ENCODE peak calls at places on chromosomes 13 and 19, in nine cellular contexts. E is NCI-H2171 treated with DMSO at 0.1 percent for 48 hours; A is activated CD4-positive, CD25-positive, alpha-beta regulatory T cell treated with anti-CD3 and anti-CD28 coated beads, Interleukin-2, amount 50 U/mL, for 16 hours; T is activated T-cell treated with anti-CD3 and anti-CD28 coated beads, Interleukin-2, amount 50 U/mL, for 72 hours; S is effector memory CD4-positive, alpha-beta T cell; C is frontal cortex; I is T-helper 17 cell; L is GM12864; N is heart left ventricle. H is an unnamed sample.

GRCh38 chr19:50427997-50428425 is 4.7 kb upstream of the MYBPC2 start:
- DNase-seq in E (peak), A (no peak), T (peak), S (no peak), C (peak), I (no peak), L (no peak), N (peak), H (no peak)

GRCh38 chr13:65965496-65965895 is 1264.6 kb downstream of the PCDH9 start:
- DNase-seq in E (no peak), A (no peak), T (no peak), S (no peak), C (no peak), I (no peak), L (no peak), N (no peak), H (no peak)

GRCh38 chr19:37977992-37978391 is 71.0 kb downstream of the SIPA1L3 start:
- DNase-seq in E (no peak), A (no peak), T (no peak), S (no peak), C (peak), I (no peak), L (no peak), N (no peak), H (no peak)

GRCh38 chr19:29677001-29677781 is 11.9 kb downstream of the PLEKHF1 start:
- DNase-seq in E (no peak), A (no peak), T (no peak), S (no peak), C (no peak), I (no peak), L (no peak), N (no peak), H (no peak)

GRCh38 chr13:39012608-39013007 is 22.0 kb upstream of the STOML3 start:
- DNase-seq in E (no peak), A (no peak), T (no peak), S (no peak), C (no peak), I (no peak), L (no peak), N (no peak), H (no peak)

GRCh38 chr19:723247-723646 is 14.5 kb downstream of the PALM start:
- DNase-seq in E (no peak), A (no peak), T (no peak), S (no peak), C (no peak), I (no peak), L (no peak), N (no peak), H (no peak)

GRCh38 chr19:6802336-6803035 is 30.0 kb downstream of the VAV1 start:
- DNase-seq in E (peak), A (peak), T (peak), S (peak), C (no peak), I (peak), L (peak), N (peak), H (peak)

GRCh38 chr13:25738342-25738771 is 313.5 kb downstream of the SHISA2 start:
- DNase-seq in E (peak), A (no peak), T (no peak), S (no peak), C (no peak), I (no peak), L (no peak), N (no peak), H (no peak)

GRCh38 chr13:110407531-110407930 is 100.4 kb downstream of the COL4A2 start:
- DNase-seq in E (no peak), A (no peak), T (no peak), S (no peak), C (no peak), I (no peak), L (no peak), N (no peak), H (no peak)

GRCh38 chr19:31140717-31141116 is 208.5 kb downstream of the TSHZ3 start:
- DNase-seq in E (no peak), A (no peak), T (no peak), S (no peak), C (no peak), I (no peak), L (no peak), N (no peak), H (no peak)

GRCh38 chr13:102825921-102826706 is 19.7 kb upstream of the ERCC5 start:
- DNase-seq in E (no peak), A (no peak), T (no peak), S (no peak), C (no peak), I (no peak), L (no peak), N (no peak), H (no peak)

GRCh38 chr13:54574791-54575190 is 1546.2 kb downstream of the OLFM4 start:
- DNase-seq in E (no peak), A (no peak), T (no peak), S (no peak), C (no peak), I (no peak), L (no peak), N (no peak), H (no peak)

GRCh38 chr13:25489238-25489637 is 117.5 kb downstream of the ATP8A2 start:
- DNase-seq in E (no peak), A (no peak), T (no peak), S (no peak), C (no peak), I (no peak), L (no peak), N (no peak), H (no peak)

GRCh38 chr19:43592800-43593350 is 3.1 kb downstream of the IRGQ start:
- DNase-seq in E (no peak), A (no peak), T (no peak), S (no peak), C (no peak), I (no peak), L (no peak), N (no peak), H (no peak)

GRCh38 chr13:41061914-41062837 is 867 bp downstream of the WBP4 start:
- DNase-seq in E (peak), A (no peak), T (no peak), S (no peak), C (peak), I (no peak), L (no peak), N (no peak), H (no peak)

GRCh38 chr19:16611121-16611520 is 16.9 kb downstream of the MED26 start:
- DNase-seq in E (no peak), A (no peak), T (no peak), S (no peak), C (no peak), I (no peak), L (no peak), N (no peak), H (no peak)

GRCh38 chr13:50531917-50532899 is 311.3 kb downstream of the DLEU7 start:
- DNase-seq in E (peak), A (no peak), T (no peak), S (no peak), C (no peak), I (no peak), L (no peak), N (no peak), H (no peak)

GRCh38 chr19:46813570-46814358 is 25.4 kb upstream of the SLC1A5 start:
- DNase-seq in E (no peak), A (no peak), T (no peak), S (no peak), C (no peak), I (no peak), L (no peak), N (peak), H (no peak)

GRCh38 chr19:55452381-55453325 is 8.8 kb downstream of the ISOC2 start:
- DNase-seq in E (peak), A (no peak), T (peak), S (no peak), C (peak), I (no peak), L (no peak), N (peak), H (peak)

GRCh38 chr19:16135410-16136127 is 7.9 kb upstream of the HSH2D start:
- DNase-seq in E (no peak), A (no peak), T (no peak), S (no peak), C (no peak), I (no peak), L (no peak), N (no peak), H (no peak)

GRCh38 chr13:47675871-47676270 is 325.2 kb downstream of the SUCLA2 start:
- DNase-seq in E (no peak), A (no peak), T (no peak), S (no peak), C (no peak), I (no peak), L (no peak), N (no peak), H (no peak)

GRCh38 chr19:43464089-43464775 is 1.2 kb downstream of the LYPD3 start:
- DNase-seq in E (no peak), A (no peak), T (peak), S (no peak), C (peak), I (no peak), L (no peak), N (peak), H (no peak)

GRCh38 chr13:23724196-23724970 is 154.2 kb downstream of the TNFRSF19 start:
- DNase-seq in E (peak), A (no peak), T (no peak), S (no peak), C (no peak), I (no peak), L (no peak), N (no peak), H (no peak)

GRCh38 chr13:113139580-113139979 is 17.0 kb downstream of the F10 start:
- DNase-seq in E (no peak), A (no peak), T (no peak), S (no peak), C (no peak), I (no peak), L (no peak), N (no peak), H (no peak)

GRCh38 chr13:75762066-75762937 is 126.2 kb downstream of the LMO7 start:
- DNase-seq in E (no peak), A (peak), T (peak), S (no peak), C (no peak), I (no peak), L (peak), N (no peak), H (no peak)

GRCh38 chr13:107373551-107373950 is 805.6 kb upstream of the ARGLU1 start:
- DNase-seq in E (no peak), A (no peak), T (no peak), S (no peak), C (no peak), I (no peak), L (no peak), N (no peak), H (no peak)

GRCh38 chr19:50893047-50893737 is 18.0 kb downstream of the KLK4 start:
- DNase-seq in E (no peak), A (no peak), T (no peak), S (no peak), C (no peak), I (no peak), L (no peak), N (no peak), H (no peak)

GRCh38 chr13:102220681-102221228 is 181.1 kb downstream of the FGF14 start:
- DNase-seq in E (no peak), A (no peak), T (no peak), S (no peak), C (no peak), I (no peak), L (no peak), N (no peak), H (no peak)

H was measured in T-helper 22 cell.